ENCODE peak calls at places on chromosomes 16 and 17, in eight cellular contexts. One of them, this sample, is unnamed.

GRCh38 chr16:75534560-75535205 is 1.2 kb downstream of the CHST5 start:
- DNase-seq in HT1080: no peak
- DNase-seq in IMR-90: no peak
- DNase-seq in progenitor cell of endocrine pancreas: no peak
- DNase-seq in nephron progenitor cell: no peak
- DNase-seq in suprapubic skin: no peak
- DNase-seq in stimulated activated CD4-positive, alpha-beta T cell treated with anti-CD3 and anti-CD28 coated beads, Interleukin-15, amount 100 ng/mL, for 1 hour: no peak
- DNase-seq in A172: no peak
- DNase-seq in this sample: no peak

GRCh38 chr16:51261919-51262318 is 110.8 kb upstream of the SALL1 start:
- DNase-seq in HT1080: no peak
- DNase-seq in IMR-90: no peak
- DNase-seq in progenitor cell of endocrine pancreas: no peak
- DNase-seq in nephron progenitor cell: no peak
- DNase-seq in suprapubic skin: no peak
- DNase-seq in stimulated activated CD4-positive, alpha-beta T cell treated with anti-CD3 and anti-CD28 coated beads, Interleukin-15, amount 100 ng/mL, for 1 hour: no peak
- DNase-seq in A172: no peak
- DNase-seq in this sample: no peak

GRCh38 chr16:24645739-24646645 is 83.5 kb upstream of the TNRC6A start:
- DNase-seq in HT1080: peak; percentile 99
- DNase-seq in IMR-90: peak; percentile 100
- DNase-seq in progenitor cell of endocrine pancreas: no peak
- DNase-seq in nephron progenitor cell: no peak
- DNase-seq in suprapubic skin: no peak
- DNase-seq in stimulated activated CD4-positive, alpha-beta T cell treated with anti-CD3 and anti-CD28 coated beads, Interleukin-15, amount 100 ng/mL, for 1 hour: no peak
- DNase-seq in A172: peak; percentile 99
- DNase-seq in this sample: peak; percentile 99

GRCh38 chr17:76827736-76828135 is 40.5 kb upstream of the MGAT5B start:
- DNase-seq in HT1080: no peak
- DNase-seq in IMR-90: no peak
- DNase-seq in progenitor cell of endocrine pancreas: no peak
- DNase-seq in nephron progenitor cell: no peak
- DNase-seq in suprapubic skin: no peak
- DNase-seq in stimulated activated CD4-positive, alpha-beta T cell treated with anti-CD3 and anti-CD28 coated beads, Interleukin-15, amount 100 ng/mL, for 1 hour: no peak
- DNase-seq in A172: no peak
- DNase-seq in this sample: no peak

GRCh38 chr17:3529817-3530741 is 27.5 kb downstream of the TRPV3 start:
- DNase-seq in HT1080: no peak
- DNase-seq in IMR-90: no peak
- DNase-seq in progenitor cell of endocrine pancreas: no peak
- DNase-seq in nephron progenitor cell: no peak
- DNase-seq in suprapubic skin: no peak
- DNase-seq in stimulated activated CD4-positive, alpha-beta T cell treated with anti-CD3 and anti-CD28 coated beads, Interleukin-15, amount 100 ng/mL, for 1 hour: no peak
- DNase-seq in A172: peak; percentile 16
- DNase-seq in this sample: peak; percentile 28

GRCh38 chr16:27389272-27389961 is 12.6 kb upstream of the IL21R start:
- DNase-seq in HT1080: no peak
- DNase-seq in IMR-90: peak; percentile 30
- DNase-seq in progenitor cell of endocrine pancreas: no peak
- DNase-seq in nephron progenitor cell: no peak
- DNase-seq in suprapubic skin: no peak
- DNase-seq in stimulated activated CD4-positive, alpha-beta T cell treated with anti-CD3 and anti-CD28 coated beads, Interleukin-15, amount 100 ng/mL, for 1 hour: no peak
- DNase-seq in A172: no peak
- DNase-seq in this sample: no peak

GRCh38 chr17:82983510-82984248 is 95.7 kb upstream of the METRNL start:
- DNase-seq in HT1080: no peak
- DNase-seq in IMR-90: no peak
- DNase-seq in progenitor cell of endocrine pancreas: no peak
- DNase-seq in nephron progenitor cell: no peak
- DNase-seq in suprapubic skin: no peak
- DNase-seq in stimulated activated CD4-positive, alpha-beta T cell treated with anti-CD3 and anti-CD28 coated beads, Interleukin-15, amount 100 ng/mL, for 1 hour: no peak
- DNase-seq in A172: no peak
- DNase-seq in this sample: no peak

GRCh38 chr17:58279736-58280479 is 827 bp downstream of the MPO start:
- DNase-seq in HT1080: no peak
- DNase-seq in IMR-90: no peak
- DNase-seq in progenitor cell of endocrine pancreas: no peak
- DNase-seq in nephron progenitor cell: no peak
- DNase-seq in suprapubic skin: no peak
- DNase-seq in stimulated activated CD4-positive, alpha-beta T cell treated with anti-CD3 and anti-CD28 coated beads, Interleukin-15, amount 100 ng/mL, for 1 hour: no peak
- DNase-seq in A172: no peak
- DNase-seq in this sample: no peak

GRCh38 chr16:84153660-84154214 is 8.6 kb downstream of the DNAAF1 start:
- DNase-seq in HT1080: no peak
- DNase-seq in IMR-90: peak; percentile 16
- DNase-seq in progenitor cell of endocrine pancreas: no peak
- DNase-seq in nephron progenitor cell: no peak
- DNase-seq in suprapubic skin: no peak
- DNase-seq in stimulated activated CD4-positive, alpha-beta T cell treated with anti-CD3 and anti-CD28 coated beads, Interleukin-15, amount 100 ng/mL, for 1 hour: no peak
- DNase-seq in A172: no peak
- DNase-seq in this sample: no peak

GRCh38 chr17:44222112-44222869 is 2.8 kb upstream of the UBTF start:
- DNase-seq in HT1080: peak; percentile 56
- DNase-seq in IMR-90: peak; percentile 66
- DNase-seq in progenitor cell of endocrine pancreas: no peak
- DNase-seq in nephron progenitor cell: peak; percentile 65
- DNase-seq in suprapubic skin: peak; percentile 88
- DNase-seq in stimulated activated CD4-positive, alpha-beta T cell treated with anti-CD3 and anti-CD28 coated beads, Interleukin-15, amount 100 ng/mL, for 1 hour: no peak
- DNase-seq in A172: peak; percentile 38
- DNase-seq in this sample: peak; percentile 73

GRCh38 chr17:338442-339192 is 14.0 kb downstream of the RPH3AL start:
- DNase-seq in HT1080: no peak
- DNase-seq in IMR-90: no peak
- DNase-seq in progenitor cell of endocrine pancreas: no peak
- DNase-seq in nephron progenitor cell: no peak
- DNase-seq in suprapubic skin: no peak
- DNase-seq in stimulated activated CD4-positive, alpha-beta T cell treated with anti-CD3 and anti-CD28 coated beads, Interleukin-15, amount 100 ng/mL, for 1 hour: no peak
- DNase-seq in A172: no peak
- DNase-seq in this sample: no peak

GRCh38 chr17:33200116-33200515 is 93.0 kb downstream of the ASIC2 start:
- DNase-seq in HT1080: no peak
- DNase-seq in IMR-90: peak; percentile 6
- DNase-seq in progenitor cell of endocrine pancreas: no peak
- DNase-seq in nephron progenitor cell: no peak
- DNase-seq in suprapubic skin: no peak
- DNase-seq in stimulated activated CD4-positive, alpha-beta T cell treated with anti-CD3 and anti-CD28 coated beads, Interleukin-15, amount 100 ng/mL, for 1 hour: no peak
- DNase-seq in A172: no peak
- DNase-seq in this sample: no peak

GRCh38 chr17:71983828-71984227 is 137.0 kb upstream of the SOX9 start:
- DNase-seq in HT1080: no peak
- DNase-seq in IMR-90: no peak
- DNase-seq in progenitor cell of endocrine pancreas: no peak
- DNase-seq in nephron progenitor cell: no peak
- DNase-seq in suprapubic skin: no peak
- DNase-seq in stimulated activated CD4-positive, alpha-beta T cell treated with anti-CD3 and anti-CD28 coated beads, Interleukin-15, amount 100 ng/mL, for 1 hour: no peak
- DNase-seq in A172: no peak
- DNase-seq in this sample: no peak

GRCh38 chr16:87740441-87740840 is 25.3 kb downstream of the KLHDC4 start:
- DNase-seq in HT1080: no peak
- DNase-seq in IMR-90: peak; percentile 21
- DNase-seq in progenitor cell of endocrine pancreas: no peak
- DNase-seq in nephron progenitor cell: no peak
- DNase-seq in suprapubic skin: no peak
- DNase-seq in stimulated activated CD4-positive, alpha-beta T cell treated with anti-CD3 and anti-CD28 coated beads, Interleukin-15, amount 100 ng/mL, for 1 hour: no peak
- DNase-seq in A172: no peak
- DNase-seq in this sample: peak; percentile 77

GRCh38 chr16:13638218-13638617 is 281.7 kb upstream of the ERCC4 start:
- DNase-seq in HT1080: no peak
- DNase-seq in IMR-90: no peak
- DNase-seq in progenitor cell of endocrine pancreas: no peak
- DNase-seq in nephron progenitor cell: no peak
- DNase-seq in suprapubic skin: no peak
- DNase-seq in stimulated activated CD4-positive, alpha-beta T cell treated with anti-CD3 and anti-CD28 coated beads, Interleukin-15, amount 100 ng/mL, for 1 hour: no peak
- DNase-seq in A172: no peak
- DNase-seq in this sample: no peak

GRCh38 chr16:10831899-10832886 is 13.6 kb upstream of the TVP23A start:
- DNase-seq in HT1080: no peak
- DNase-seq in IMR-90: no peak
- DNase-seq in progenitor cell of endocrine pancreas: no peak
- DNase-seq in nephron progenitor cell: no peak
- DNase-seq in suprapubic skin: no peak
- DNase-seq in stimulated activated CD4-positive, alpha-beta T cell treated with anti-CD3 and anti-CD28 coated beads, Interleukin-15, amount 100 ng/mL, for 1 hour: no peak
- DNase-seq in A172: no peak
- DNase-seq in this sample: no peak

GRCh38 chr17:34607917-34608316 is 28.5 kb downstream of the TMEM132E start:
- DNase-seq in HT1080: no peak
- DNase-seq in IMR-90: no peak
- DNase-seq in progenitor cell of endocrine pancreas: no peak
- DNase-seq in nephron progenitor cell: no peak
- DNase-seq in suprapubic skin: no peak
- DNase-seq in stimulated activated CD4-positive, alpha-beta T cell treated with anti-CD3 and anti-CD28 coated beads, Interleukin-15, amount 100 ng/mL, for 1 hour: no peak
- DNase-seq in A172: no peak
- DNase-seq in this sample: no peak

GRCh38 chr17:14547016-14547415 is 246.1 kb downstream of the HS3ST3B1 start:
- DNase-seq in HT1080: no peak
- DNase-seq in IMR-90: no peak
- DNase-seq in progenitor cell of endocrine pancreas: no peak
- DNase-seq in nephron progenitor cell: no peak
- DNase-seq in suprapubic skin: no peak
- DNase-seq in stimulated activated CD4-positive, alpha-beta T cell treated with anti-CD3 and anti-CD28 coated beads, Interleukin-15, amount 100 ng/mL, for 1 hour: no peak
- DNase-seq in A172: no peak
- DNase-seq in this sample: no peak

GRCh38 chr17:69141802-69142472 is at the start of gene ABCA6:
- DNase-seq in HT1080: peak; percentile 1
- DNase-seq in IMR-90: no peak
- DNase-seq in progenitor cell of endocrine pancreas: no peak
- DNase-seq in nephron progenitor cell: no peak
- DNase-seq in suprapubic skin: no peak
- DNase-seq in stimulated activated CD4-positive, alpha-beta T cell treated with anti-CD3 and anti-CD28 coated beads, Interleukin-15, amount 100 ng/mL, for 1 hour: no peak
- DNase-seq in A172: peak; percentile 9
- DNase-seq in this sample: peak; percentile 35

GRCh38 chr17:48961516-48962233 is 6.7 kb downstream of the GIP start:
- DNase-seq in HT1080: peak; percentile 83
- DNase-seq in IMR-90: peak; percentile 63
- DNase-seq in progenitor cell of endocrine pancreas: peak; percentile 14
- DNase-seq in nephron progenitor cell: peak; percentile 38
- DNase-seq in suprapubic skin: no peak
- DNase-seq in stimulated activated CD4-positive, alpha-beta T cell treated with anti-CD3 and anti-CD28 coated beads, Interleukin-15, amount 100 ng/mL, for 1 hour: no peak
- DNase-seq in A172: peak; percentile 90
- DNase-seq in this sample: peak; percentile 69

GRCh38 chr16:25914357-25914962 is 222.7 kb downstream of the HS3ST4 start:
- DNase-seq in HT1080: no peak
- DNase-seq in IMR-90: no peak
- DNase-seq in progenitor cell of endocrine pancreas: no peak
- DNase-seq in nephron progenitor cell: peak; percentile 10
- DNase-seq in suprapubic skin: no peak
- DNase-seq in stimulated activated CD4-positive, alpha-beta T cell treated with anti-CD3 and anti-CD28 coated beads, Interleukin-15, amount 100 ng/mL, for 1 hour: no peak
- DNase-seq in A172: no peak
- DNase-seq in this sample: no peak

GRCh38 chr16:89954462-89954861 is 5.9 kb downstream of the DEF8 start:
- DNase-seq in HT1080: no peak
- DNase-seq in IMR-90: no peak
- DNase-seq in progenitor cell of endocrine pancreas: no peak
- DNase-seq in nephron progenitor cell: no peak
- DNase-seq in suprapubic skin: no peak
- DNase-seq in stimulated activated CD4-positive, alpha-beta T cell treated with anti-CD3 and anti-CD28 coated beads, Interleukin-15, amount 100 ng/mL, for 1 hour: no peak
- DNase-seq in A172: no peak
- DNase-seq in this sample: no peak

GRCh38 chr16:23216658-23217246 is 34.2 kb downstream of the SCNN1G start:
- DNase-seq in HT1080: no peak
- DNase-seq in IMR-90: no peak
- DNase-seq in progenitor cell of endocrine pancreas: no peak
- DNase-seq in nephron progenitor cell: no peak
- DNase-seq in suprapubic skin: no peak
- DNase-seq in stimulated activated CD4-positive, alpha-beta T cell treated with anti-CD3 and anti-CD28 coated beads, Interleukin-15, amount 100 ng/mL, for 1 hour: no peak
- DNase-seq in A172: no peak
- DNase-seq in this sample: no peak

GRCh38 chr17:50938821-50939541 is 72.8 kb upstream of the TOB1 start:
- DNase-seq in HT1080: no peak
- DNase-seq in IMR-90: no peak
- DNase-seq in progenitor cell of endocrine pancreas: no peak
- DNase-seq in nephron progenitor cell: no peak
- DNase-seq in suprapubic skin: no peak
- DNase-seq in stimulated activated CD4-positive, alpha-beta T cell treated with anti-CD3 and anti-CD28 coated beads, Interleukin-15, amount 100 ng/mL, for 1 hour: no peak
- DNase-seq in A172: no peak
- DNase-seq in this sample: no peak

GRCh38 chr16:10817963-10818941 is at the start of gene TVP23A:
- DNase-seq in HT1080: no peak
- DNase-seq in IMR-90: no peak
- DNase-seq in progenitor cell of endocrine pancreas: peak; percentile 35
- DNase-seq in nephron progenitor cell: peak; percentile 78
- DNase-seq in suprapubic skin: no peak
- DNase-seq in stimulated activated CD4-positive, alpha-beta T cell treated with anti-CD3 and anti-CD28 coated beads, Interleukin-15, amount 100 ng/mL, for 1 hour: no peak
- DNase-seq in A172: no peak
- DNase-seq in this sample: no peak